ENCODE peak calls at places on chromosomes 7 and 10, in five cellular contexts. D is Karpas-422; B is psoas muscle; K is lung; A is CD8-positive, alpha-beta memory T cell. U is an unnamed sample.

GRCh38 chr7:79806161-79806734 is 328.4 kb upstream of the GNAI1 start:
- DNase-seq in D (no peak), B (no peak), K (no peak), A (no peak), U (no peak)

GRCh38 chr7:159033956-159034938 is 110.4 kb downstream of the VIPR2 start:
- DNase-seq in D (no peak), B (no peak), K (no peak), A (no peak), U (no peak)

GRCh38 chr10:22976535-22976934 is 48.7 kb downstream of the ARMC3 start:
- DNase-seq in D (no peak), B (no peak), K (no peak), A (no peak), U (no peak)

GRCh38 chr10:46557319-46558140 is 1.1 kb upstream of the GPRIN2 start:
- DNase-seq in D (no peak), B (peak; percentile 55), K (peak; percentile 34), A (no peak), U (no peak)

GRCh38 chr7:1056006-1056784 is 11.8 kb downstream of the GPR146 start:
- DNase-seq in D (no peak), B (peak; percentile 69), K (peak; percentile 57), A (no peak), U (no peak)

GRCh38 chr7:151386301-151387160 is 23.3 kb downstream of the WDR86 start:
- DNase-seq in D (no peak), B (peak; percentile 47), K (no peak), A (no peak), U (no peak)

GRCh38 chr10:501596-501995 is 187.9 kb downstream of the DIP2C start:
- DNase-seq in D (no peak), B (peak; percentile 38), K (no peak), A (no peak), U (no peak)

GRCh38 chr7:34165927-34166550 is 260.7 kb downstream of the BMPER start:
- DNase-seq in D (peak; percentile 71), B (no peak), K (no peak), A (no peak), U (peak; percentile 25)

GRCh38 chr7:3013975-3014792 is 29.5 kb downstream of the CARD11 start:
- DNase-seq in D (no peak), B (no peak), K (no peak), A (no peak), U (no peak)

GRCh38 chr7:91128574-91129348 is 135.5 kb upstream of the FZD1 start:
- DNase-seq in D (no peak), B (no peak), K (no peak), A (no peak), U (no peak)

GRCh38 chr10:72886596-72887522 is 6.7 kb upstream of the OIT3 start:
- DNase-seq in D (no peak), B (no peak), K (no peak), A (no peak), U (peak; percentile 41)

GRCh38 chr10:28532223-28532508 is 752 bp upstream of the WAC start:
- DNase-seq in D (peak; percentile 86), B (no peak), K (no peak), A (no peak), U (no peak)

GRCh38 chr7:372546-372938 is 82.6 kb downstream of the FOXL3 start:
- DNase-seq in D (no peak), B (no peak), K (no peak), A (no peak), U (no peak)

GRCh38 chr10:61325596-61325995 is 127.6 kb downstream of the TMEM26 start:
- DNase-seq in D (no peak), B (no peak), K (no peak), A (no peak), U (no peak)

GRCh38 chr7:135164357-135165021 is 6.0 kb downstream of the CYREN start:
- DNase-seq in D (peak; percentile 38), B (peak; percentile 93), K (no peak), A (no peak), U (no peak)

GRCh38 chr10:110284262-110284661 is 20.5 kb downstream of the SMNDC1 start:
- DNase-seq in D (no peak), B (no peak), K (no peak), A (no peak), U (no peak)

GRCh38 chr10:110285501-110285900 is 19.2 kb downstream of the SMNDC1 start:
- DNase-seq in D (no peak), B (no peak), K (no peak), A (no peak), U (no peak)

DNA sequence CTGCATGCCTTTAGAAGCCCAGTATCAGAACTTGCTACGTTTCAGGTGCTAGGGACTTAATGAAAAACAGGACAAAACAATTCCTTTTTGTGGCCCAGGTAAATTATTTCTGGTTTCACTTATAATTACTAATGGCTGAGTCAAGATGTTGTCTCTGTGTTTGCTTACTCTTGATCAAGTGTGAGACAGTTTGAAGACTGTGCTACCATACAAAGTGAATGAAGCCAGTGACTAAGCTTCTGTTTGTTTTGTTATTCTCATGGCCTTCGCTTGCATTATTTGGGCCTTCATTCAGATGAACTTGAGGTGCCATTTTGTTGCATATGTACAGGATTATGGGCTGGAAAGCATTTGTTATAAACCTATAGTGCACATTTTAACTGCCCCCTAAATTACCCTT is 17.9 kb downstream of the SMNDC1 start:
- DNase-seq in D (no peak), B (no peak), K (no peak), A (no peak), U (no peak)
- H3K36me3 ChIP-seq in D (peaks cover 30% of the 10 kb centered on the region), B (peaks cover 6% of the 10 kb centered on the region), K (peaks cover 6% of the 10 kb centered on the region), A (no peaks in the 10 kb centered on the region), U (peaks cover 2% of the 10 kb centered on the region)

GRCh38 chr7:107946451-107946850 is 55.5 kb downstream of the DLD start:
- DNase-seq in D (no peak), B (no peak), K (no peak), A (no peak), U (no peak)

GRCh38 chr7:107944776-107945175 is 53.8 kb downstream of the DLD start:
- DNase-seq in D (no peak), B (no peak), K (no peak), A (no peak), U (no peak)

GRCh38 chr7:107945332-107945731 is 54.3 kb downstream of the DLD start:
- DNase-seq in D (no peak), B (no peak), K (no peak), A (no peak), U (no peak)

GRCh38 chr7:107948645-107949442 is 54.1 kb downstream of the LAMB1 start:
- DNase-seq in D (no peak), B (no peak), K (no peak), A (no peak), U (no peak)

GRCh38 chr7:107946881-107947280 is 55.9 kb downstream of the DLD start:
- DNase-seq in D (no peak), B (no peak), K (no peak), A (no peak), U (no peak)
- H3K27ac ChIP-seq in D (no peak overlapping the region), B (no peak overlapping the region), K (no peak overlapping the region), A (no peak overlapping the region), U (no peak overlapping the region)

GRCh38 chr10:87068281-87068680 is 26.4 kb downstream of the GLUD1 start:
- DNase-seq in D (peak; percentile 24), B (no peak), K (no peak), A (no peak), U (no peak)

GRCh38 chr10:87066865-87067264 is 27.8 kb downstream of the GLUD1 start:
- DNase-seq in D (no peak), B (no peak), K (no peak), A (no peak), U (no peak)

GRCh38 chr10:87060280-87060928 is 34.2 kb downstream of the GLUD1 start:
- DNase-seq in D (peak; percentile 27), B (no peak), K (no peak), A (no peak), U (no peak)

GRCh38 chr10:87064651-87065050 is 30.0 kb downstream of the GLUD1 start:
- DNase-seq in D (peak; percentile 11), B (no peak), K (no peak), A (no peak), U (no peak)

DNA sequence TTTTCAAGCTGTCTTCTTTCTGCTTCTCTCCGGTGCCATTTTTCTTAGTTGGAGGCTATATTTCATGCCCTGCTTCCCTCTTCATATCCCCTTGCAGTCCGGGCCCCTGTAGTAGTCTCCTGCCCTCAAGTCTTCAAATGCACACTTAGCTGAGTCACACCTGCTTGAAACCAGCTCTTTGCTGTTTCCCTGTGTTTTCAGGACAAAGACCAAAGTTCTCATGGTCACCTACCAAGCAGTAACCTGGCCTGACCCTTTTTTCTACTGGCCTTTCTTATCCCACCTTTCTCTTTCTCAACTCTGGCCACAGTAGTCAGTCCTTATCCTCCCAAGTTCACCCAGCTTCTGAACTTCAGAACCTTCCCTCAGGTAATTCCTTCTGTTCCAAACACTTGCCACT is 28.5 kb downstream of the GLUD1 start:
- DNase-seq in D (no peak), B (no peak), K (no peak), A (no peak), U (no peak)
- H3K36me3 ChIP-seq in D (no peaks in the 10 kb centered on the region), B (peaks cover 11% of the 10 kb centered on the region), K (peaks cover 24% of the 10 kb centered on the region), A (peaks cover 43% of the 10 kb centered on the region), U (peaks cover 6% of the 10 kb centered on the region)

GRCh38 chr7:30963842-30964241 is at the start of gene GHRHR:
- DNase-seq in D (no peak), B (no peak), K (no peak), A (no peak), U (no peak)
- H3K27ac ChIP-seq in D (no peak within 1 kb of the TSS), B (no peak within 1 kb of the TSS), K (no peak within 1 kb of the TSS), A (no peak within 1 kb of the TSS), U (no peak within 1 kb of the TSS)

GRCh38 chr7:138515001-138515528 is 55.0 kb downstream of the TRIM24 start:
- DNase-seq in D (peak; percentile 53), B (no peak), K (no peak), A (no peak), U (no peak)
- H3K36me3 ChIP-seq in D (peaks cover 36% of the 10 kb centered on the region), B (peaks cover 7% of the 10 kb centered on the region), K (peaks cover 8% of the 10 kb centered on the region), A (peaks cover 20% of the 10 kb centered on the region), U (peaks cover 31% of the 10 kb centered on the region)

GRCh38 chr10:66322777-66323176 is 603.1 kb upstream of the LRRTM3 start:
- DNase-seq in D (no peak), B (no peak), K (no peak), A (no peak), U (no peak)
- H3K27ac ChIP-seq in D (no peak overlapping the region), B (peak overlapping the region; percentile 58), K (peak overlapping the region; percentile 57), A (no peak overlapping the region), U (no peak overlapping the region)

DNA sequence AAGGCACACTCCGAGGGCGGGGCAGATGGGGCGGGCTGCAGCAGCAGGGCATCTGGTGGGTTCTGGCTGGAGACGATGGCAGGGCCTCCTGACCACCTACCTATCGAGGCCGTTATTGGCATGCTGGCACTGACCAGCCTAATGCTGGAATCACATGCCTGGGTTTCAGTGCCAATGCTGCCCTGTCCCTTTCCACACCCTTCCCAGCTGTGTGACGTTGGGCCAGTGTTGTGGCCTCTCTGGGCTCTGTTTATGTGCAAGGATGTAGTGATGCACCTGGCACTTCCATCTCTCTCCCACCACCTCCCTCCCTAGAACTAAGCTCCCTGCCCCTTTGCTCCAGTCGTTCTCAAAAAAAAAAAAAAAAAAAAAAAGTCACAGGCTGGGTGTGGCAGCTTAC is 132.9 kb downstream of the ZMIZ1 start:
- DNase-seq in D (no peak), B (no peak), K (no peak), A (no peak), U (no peak)
- H3K36me3 ChIP-seq in D (no peaks in the 10 kb centered on the region), B (no peaks in the 10 kb centered on the region), K (peaks cover 35% of the 10 kb centered on the region), A (no peaks in the 10 kb centered on the region), U (peaks cover 10% of the 10 kb centered on the region)

U was measured in iPS DF 6.9.